ENCODE peak calls at places on chromosome 3, in ten cellular contexts. Y, C, J, N, S, I, H, T, E and P are unnamed samples.

GRCh38 chr3:8136553-8136952 is 365.1 kb upstream of the LMCD1 start:
- DNase-seq in N (no peak), J (no peak), C (no peak), S (no peak), T (no peak), E (no peak), Y (no peak), H (no peak), I (no peak), P (no peak)

GRCh38 chr3:153166206-153166605 is 4.2 kb downstream of the RAP2B start:
- DNase-seq in S (no peak), T (peak; percentile 43), N (no peak), Y (no peak), H (peak; percentile 32), C (no peak), J (no peak), E (no peak), I (no peak), P (no peak)

GRCh38 chr3:183515968-183516851 is 39.3 kb downstream of the KLHL6 start:
- DNase-seq in C (no peak), T (no peak), I (peak; percentile 56), N (no peak), J (no peak), H (no peak), Y (no peak), E (no peak), S (no peak), P (no peak)

GRCh38 chr3:52310861-52311566 is 5.1 kb upstream of the DNAH1 start:
- DNase-seq in S (no peak), Y (no peak), I (peak; percentile 73), J (no peak), E (no peak), H (no peak), N (no peak), T (no peak), C (no peak), P (no peak)

GRCh38 chr3:31534036-31534435 is 1.3 kb downstream of the STT3B start:
- DNase-seq in S (no peak), N (peak; percentile 5), Y (no peak), C (no peak), T (peak; percentile 20), J (no peak), I (no peak), H (no peak), E (no peak), P (peak; percentile 21)

GRCh38 chr3:131711114-131711786 is 208.5 kb upstream of the MRPL3 start:
- DNase-seq in E (no peak), J (no peak), N (no peak), I (no peak), H (no peak), S (no peak), C (no peak), T (no peak), Y (no peak), P (no peak)

GRCh38 chr3:194042947-194043346 is 93.0 kb upstream of the HES1 start:
- DNase-seq in N (no peak), H (peak; percentile 47), E (no peak), I (no peak), T (peak; percentile 57), C (no peak), S (no peak), J (no peak), Y (no peak), P (peak; percentile 58)

GRCh38 chr3:18847583-18848197 is 300.6 kb upstream of the KCNH8 start:
- DNase-seq in I (no peak), H (no peak), C (no peak), J (no peak), S (peak; percentile 28), T (no peak), E (no peak), N (peak; percentile 8), Y (no peak), P (no peak)

GRCh38 chr3:61559108-61559731 is 2.2 kb upstream of the PTPRG start:
- DNase-seq in I (no peak), S (no peak), T (peak; percentile 48), C (no peak), J (no peak), H (no peak), N (no peak), E (no peak), Y (no peak), P (no peak)

GRCh38 chr3:4949004-4949403 is 30.2 kb upstream of the BHLHE40 start:
- DNase-seq in N (no peak), Y (no peak), H (no peak), J (no peak), T (no peak), E (no peak), S (no peak), C (no peak), I (no peak), P (no peak)

GRCh38 chr3:161273589-161274218 is 52.6 kb downstream of the NMD3 start:
- DNase-seq in T (peak; percentile 69), C (no peak), I (no peak), H (peak; percentile 75), E (no peak), S (peak; percentile 61), J (no peak), Y (no peak), N (peak; percentile 26), P (peak; percentile 66)

GRCh38 chr3:161271646-161272045 is 50.5 kb downstream of the NMD3 start:
- DNase-seq in N (no peak), I (no peak), Y (no peak), E (no peak), J (no peak), H (no peak), C (no peak), T (no peak), S (no peak), P (no peak)

GRCh38 chr3:161275919-161276318 is 54.8 kb downstream of the NMD3 start:
- DNase-seq in S (no peak), T (no peak), C (no peak), I (no peak), J (no peak), N (peak; percentile 52), E (no peak), Y (no peak), H (no peak), P (no peak)

GRCh38 chr3:161272524-161272923 is 51.4 kb downstream of the NMD3 start:
- DNase-seq in E (no peak), H (no peak), I (no peak), S (no peak), N (no peak), J (no peak), T (no peak), C (no peak), Y (no peak), P (no peak)

GRCh38 chr3:161274691-161275298 is 53.7 kb downstream of the NMD3 start:
- DNase-seq in N (peak; percentile 53), T (peak; percentile 74), S (peak; percentile 46), E (no peak), Y (no peak), I (no peak), C (no peak), H (peak; percentile 78), J (no peak), P (peak; percentile 71)
- H3K4me3 ChIP-seq in N (no peak overlapping the region), T (no peak overlapping the region), S (no peak overlapping the region), E (no peak overlapping the region), Y (no peak overlapping the region), I (no peak overlapping the region), C (no peak overlapping the region), H (no peak overlapping the region), J (no peak overlapping the region), P (no peak overlapping the region)

GRCh38 chr3:45000823-45001222 is 24.8 kb downstream of the EXOSC7 start:
- DNase-seq in I (no peak), E (no peak), H (no peak), J (no peak), C (no peak), S (no peak), N (no peak), T (no peak), Y (no peak), P (no peak)

GRCh38 chr3:45003406-45003805 is 22.7 kb upstream of the CLEC3B start:
- DNase-seq in C (no peak), E (no peak), I (no peak), S (no peak), Y (no peak), N (no peak), J (no peak), H (no peak), T (no peak), P (no peak)

GRCh38 chr3:45002680-45003079 is 23.4 kb upstream of the CLEC3B start:
- DNase-seq in C (no peak), H (no peak), E (no peak), S (no peak), J (no peak), I (no peak), T (no peak), N (no peak), Y (no peak), P (no peak)

GRCh38 chr3:45002139-45002660 is 23.9 kb upstream of the CLEC3B start:
- DNase-seq in I (no peak), Y (no peak), E (no peak), T (no peak), J (no peak), N (no peak), C (no peak), S (no peak), H (no peak), P (no peak)

DNA sequence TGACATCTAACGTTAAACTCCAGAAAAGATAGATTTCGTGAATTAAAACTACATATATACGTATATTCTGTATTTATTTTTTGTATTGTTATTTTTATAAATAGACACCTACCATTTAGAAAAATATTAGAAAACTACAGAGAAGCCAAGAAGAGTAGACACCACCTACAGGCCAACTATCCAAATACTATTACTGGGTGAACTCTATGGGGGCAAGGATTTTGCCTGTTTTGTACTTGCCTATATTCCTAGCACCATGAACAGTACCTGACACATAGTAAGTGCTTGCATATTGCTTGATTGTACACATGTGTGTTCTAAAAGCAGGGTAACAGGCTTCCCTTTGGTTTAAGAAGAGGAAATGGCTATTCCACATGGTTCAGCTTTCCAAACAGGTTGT is 24.4 kb upstream of the CLEC3B start:
- DNase-seq in C (no peak), I (no peak), Y (no peak), N (no peak), J (no peak), T (no peak), S (no peak), E (no peak), H (no peak), P (no peak)
- TF ChIP-seq CTCF in C (no peak), I (peak; percentile 12), Y (no peak), N (peak; percentile 1), J (no peak), T (peak; percentile 7), S (no peak), E (peak; percentile 20), H (no peak), P (no peak)

DNA sequence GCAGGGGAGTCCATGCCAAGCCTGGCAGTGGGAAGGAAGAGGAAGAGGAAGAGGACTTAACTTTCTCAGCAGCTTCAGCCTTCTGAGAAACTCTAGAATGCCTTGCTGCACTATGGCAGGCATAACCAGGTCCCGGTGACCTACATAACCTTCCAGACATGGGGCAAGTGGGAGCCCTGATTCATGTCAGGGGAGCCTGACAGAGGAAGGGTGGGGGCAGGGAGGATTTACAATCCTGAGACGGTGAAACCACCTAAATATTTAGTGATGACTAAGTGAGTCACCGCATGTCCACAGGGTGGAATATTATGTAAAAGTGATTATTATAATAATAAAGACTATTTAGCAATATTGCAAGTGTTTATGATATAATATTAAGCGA is 46.7 kb downstream of the AMOTL2 start:
- DNase-seq in C (no peak), E (no peak), N (no peak), I (no peak), T (peak; percentile 60), Y (no peak), H (peak; percentile 96), J (peak; percentile 43), S (no peak), P (no peak)
- H3K4me3 ChIP-seq in C (no peak overlapping the region), E (no peak overlapping the region), N (no peak overlapping the region), I (no peak overlapping the region), T (no peak overlapping the region), Y (no peak overlapping the region), H (peak overlapping the region; percentile 22), J (no peak overlapping the region), S (no peak overlapping the region), P (no peak overlapping the region)

GRCh38 chr3:123258811-123259420 is 57.2 kb downstream of the SEC22A start:
- DNase-seq in T (peak; percentile 84), S (no peak), C (no peak), E (no peak), Y (no peak), J (no peak), H (peak; percentile 77), N (peak; percentile 31), I (no peak), P (peak; percentile 80)
- TF ChIP-seq CTCF in T (peak; percentile 74), S (peak; percentile 53), C (peak; percentile 62), E (peak; percentile 72), Y (peak; percentile 71), J (peak; percentile 58), H (peak; percentile 59), N (peak; percentile 52), I (peak; percentile 44), P (peak; percentile 68)